ENCODE peak calls at places on chromosomes 13 and 19, in four cellular contexts. K is CD4-positive, alpha-beta T cell; C is tibial nerve; X is left ventricle myocardium inferior. O is an unnamed sample.

GRCh38 chr19:52248256-52248655 is 21.1 kb upstream of the ZNF766 start:
- DNase-seq in K (peak), C (peak), X (peak), O (peak)

GRCh38 chr19:6381030-6381750 is 5.5 kb upstream of the PSPN start:
- DNase-seq in C (no peak), X (no peak), K (no peak), O (no peak)

GRCh38 chr13:20350819-20351218 is 118.7 kb upstream of the GJB6 start:
- DNase-seq in K (no peak), C (no peak), X (no peak), O (no peak)

GRCh38 chr13:87677334-87678234 is 6.4 kb downstream of the SLITRK5 start:
- DNase-seq in K (no peak), X (no peak), C (no peak), O (no peak)

GRCh38 chr13:20118268-20119140 is 42.3 kb downstream of the GJA3 start:
- DNase-seq in K (peak), C (no peak), X (peak), O (no peak)

GRCh38 chr13:101116826-101117225 is 299.5 kb downstream of the NALCN start:
- DNase-seq in X (no peak), C (no peak), K (no peak), O (no peak)

GRCh38 chr19:34364462-34364829 is 550 bp upstream of the GPI start:
- DNase-seq in K (no peak), X (no peak), C (no peak), O (no peak)

GRCh38 chr13:70088926-70089325 is 18.7 kb upstream of the ATXN8OS start:
- DNase-seq in X (no peak), C (no peak), K (no peak), O (no peak)

GRCh38 chr19:459724-460511 is 915 bp downstream of the SHC2 start:
- DNase-seq in K (no peak), X (peak), C (peak), O (no peak)

GRCh38 chr13:74661851-74662250 is 527.6 kb upstream of the KLF12 start:
- DNase-seq in K (no peak), X (no peak), C (no peak), O (no peak)

GRCh38 chr13:79833972-79834371 is 353.0 kb downstream of the NDFIP2 start:
- DNase-seq in C (no peak), K (no peak), X (no peak), O (peak)

GRCh38 chr13:23411220-23411619 is 22.3 kb downstream of the SACS start:
- DNase-seq in K (no peak), C (no peak), X (no peak), O (no peak)

GRCh38 chr19:17909017-17909732 is 23.6 kb upstream of the CCDC124 start:
- DNase-seq in K (no peak), C (no peak), X (no peak), O (no peak)

GRCh38 chr13:46654956-46655726 is 102.2 kb downstream of the LRCH1 start:
- DNase-seq in K (no peak), X (no peak), C (no peak), O (no peak)

GRCh38 chr19:16154557-16154956 is 11.1 kb downstream of the HSH2D start:
- DNase-seq in C (no peak), X (no peak), K (no peak), O (no peak)

GRCh38 chr13:24251525-24251924 is 57.9 kb upstream of the C1QTNF9 start:
- DNase-seq in X (no peak), C (no peak), K (peak), O (no peak)

GRCh38 chr13:99617474-99618255 is 116.4 kb downstream of the TM9SF2 start:
- DNase-seq in X (no peak), C (peak), K (no peak), O (peak)

GRCh38 chr13:98279473-98280175 is 102.6 kb upstream of the RNF113B start:
- DNase-seq in C (no peak), X (no peak), K (no peak), O (no peak)

GRCh38 chr13:35818577-35819165 is 312.5 kb downstream of the DCLK1 start:
- DNase-seq in K (no peak), C (no peak), X (no peak), O (peak)

GRCh38 chr19:7516281-7516862 is 469 bp downstream of the ZNF358 start:
- DNase-seq in X (no peak), C (no peak), K (no peak), O (no peak)

GRCh38 chr13:42354246-42355117 is 82.5 kb downstream of the AKAP11 start:
- DNase-seq in K (peak), X (no peak), C (no peak), O (no peak)

GRCh38 chr13:98856983-98857382 is 104.5 kb upstream of the SLC15A1 start:
- DNase-seq in C (no peak), K (no peak), X (no peak), O (no peak)

GRCh38 chr13:97559030-97559429 is 125.1 kb downstream of the RAP2A start:
- DNase-seq in X (no peak), K (no peak), C (no peak), O (no peak)

GRCh38 chr13:73891805-73892204 is 242.4 kb downstream of the KLF12 start:
- DNase-seq in C (no peak), K (no peak), X (no peak), O (no peak)

GRCh38 chr19:36215276-36216171 is 618 bp downstream of the ZNF146 start:
- DNase-seq in K (no peak), C (no peak), X (no peak), O (peak)

GRCh38 chr13:67228909-67229308 is 1.2 kb downstream of the PCDH9 start:
- DNase-seq in C (no peak), K (no peak), X (no peak), O (no peak)

GRCh38 chr19:48638831-48639381 is 1.7 kb upstream of the DBP start:
- DNase-seq in C (no peak), K (no peak), X (no peak), O (no peak)

GRCh38 chr19:13692096-13692495 is 72.2 kb upstream of the MRI1 start:
- DNase-seq in K (no peak), X (no peak), C (no peak), O (no peak)

GRCh38 chr13:22454586-22454985 is 726.2 kb upstream of the SGCG start:
- DNase-seq in X (no peak), C (no peak), K (no peak), O (no peak)

GRCh38 chr19:18280247-18281081 is 958 bp downstream of the JUND start:
- DNase-seq in C (peak), K (peak), X (peak), O (peak)

GRCh38 chr13:83372786-83373185 is 509.5 kb downstream of the SLITRK1 start:
- DNase-seq in C (no peak), X (no peak), K (no peak), O (no peak)

GRCh38 chr19:30718728-30719127 is 346.5 kb downstream of the ZNF536 start:
- DNase-seq in C (no peak), X (no peak), K (no peak), O (no peak)

GRCh38 chr13:94711561-94712286 is 621 bp downstream of the SOX21 start:
- DNase-seq in X (no peak), K (no peak), C (no peak), O (no peak)

GRCh38 chr13:30572859-30573275 is 44.9 kb upstream of the USPL1 start:
- DNase-seq in C (no peak), X (no peak), K (no peak), O (no peak)
- TF ChIP-seq CTCF in C (peak), X (peak), K (peak), O (peak)

DNA sequence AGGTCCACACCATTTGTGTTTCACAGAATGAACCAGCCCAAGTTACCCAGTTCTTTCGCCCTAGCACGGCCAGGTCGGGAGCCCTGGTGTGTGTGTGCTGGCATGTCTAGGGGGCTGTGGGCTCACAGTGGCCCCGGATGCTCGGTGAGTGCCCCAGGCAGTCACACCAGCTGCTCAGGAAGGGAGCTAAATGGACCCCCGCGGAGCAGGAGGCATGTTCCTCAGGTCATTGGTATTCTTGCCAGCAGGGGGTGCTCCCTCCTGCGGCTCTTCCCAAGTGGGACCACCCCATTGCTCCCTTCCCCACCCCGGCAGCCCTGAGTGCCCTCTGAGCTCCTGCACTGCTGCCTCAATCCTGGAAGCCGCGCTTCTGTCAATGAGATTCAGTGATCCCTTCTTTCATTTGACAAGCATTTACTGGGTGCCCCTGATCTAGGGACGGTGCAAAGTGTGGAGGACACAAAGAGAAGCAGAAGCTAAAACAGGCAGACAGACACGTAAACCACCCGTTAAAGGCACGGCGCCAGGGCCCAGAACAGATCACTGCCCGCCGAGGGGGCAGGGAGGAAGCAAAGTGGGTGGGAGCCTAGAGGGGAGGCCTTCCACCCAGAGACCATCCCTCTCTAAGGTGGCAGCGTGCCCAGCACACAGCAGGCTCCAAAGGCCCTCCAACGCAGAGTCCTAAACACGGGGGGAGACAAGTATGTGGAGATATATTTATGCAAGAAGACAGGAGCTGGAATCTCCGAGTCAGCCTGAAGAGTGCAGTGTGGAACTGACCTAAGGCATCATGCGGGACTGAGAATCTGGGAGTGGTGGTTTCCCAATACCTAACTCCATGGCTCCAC is 5.2 kb upstream of the ADPRHL1 start:
- DNase-seq in C (no peak), X (no peak), K (no peak), O (no peak)
- TF ChIP-seq CTCF in C (peak), X (peak), K (peak), O (peak)

GRCh38 chr13:48828962-48829405 is 146.7 kb upstream of the FNDC3A start:
- DNase-seq in K (no peak), C (no peak), X (no peak), O (no peak)

GRCh38 chr13:48829536-48829935 is 146.2 kb upstream of the FNDC3A start:
- DNase-seq in K (no peak), C (no peak), X (no peak), O (no peak)

GRCh38 chr13:48827709-48828108 is 148.0 kb upstream of the FNDC3A start:
- DNase-seq in C (no peak), K (no peak), X (no peak), O (no peak)

GRCh38 chr13:48831248-48831647 is 144.5 kb upstream of the FNDC3A start:
- DNase-seq in K (no peak), C (no peak), X (no peak), O (no peak)

DNA sequence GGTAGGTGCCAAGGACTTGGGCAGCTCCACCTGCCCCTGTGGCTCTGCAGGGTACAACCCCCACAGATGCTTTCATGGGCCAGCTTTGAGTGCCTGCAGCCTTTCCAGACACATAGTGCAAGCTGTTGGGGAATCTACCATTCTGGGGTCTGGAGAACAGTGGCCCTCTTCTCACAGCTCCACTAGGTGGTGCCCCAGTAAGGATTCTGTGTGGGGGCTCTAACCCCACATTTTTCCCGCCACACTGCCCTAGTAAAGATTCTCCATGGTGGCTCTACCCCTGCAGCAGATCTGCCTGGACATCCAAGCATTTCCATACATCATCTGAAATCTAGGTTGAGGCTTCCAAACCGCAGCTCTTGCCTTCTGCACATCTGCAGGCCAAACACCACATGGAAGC is 149.7 kb upstream of the FNDC3A start:
- DNase-seq in X (no peak), C (no peak), K (no peak), O (no peak)
- TF ChIP-seq CTCF in X (no peak), C (no peak), K (no peak), O (no peak)

GRCh38 chr19:44892932-44893331 is 1.9 kb downstream of the TOMM40 start:
- DNase-seq in C (no peak), X (no peak), K (no peak), O (no peak)

GRCh38 chr19:44890366-44891015 is 563 bp upstream of the TOMM40 start:
- DNase-seq in K (no peak), C (no peak), X (no peak), O (peak)

GRCh38 chr19:44893704-44894103 is 2.6 kb downstream of the TOMM40 start:
- DNase-seq in C (no peak), X (no peak), K (no peak), O (no peak)

GRCh38 chr19:44889830-44890365 is 1.2 kb upstream of the TOMM40 start:
- DNase-seq in K (no peak), C (no peak), X (no peak), O (no peak)

GRCh38 chr19:44891016-44891882 is at the start of gene TOMM40:
- DNase-seq in C (peak), X (peak), K (peak), O (peak)
- TF ChIP-seq CTCF in C (peak), X (peak), K (no peak), O (no peak)

DNA sequence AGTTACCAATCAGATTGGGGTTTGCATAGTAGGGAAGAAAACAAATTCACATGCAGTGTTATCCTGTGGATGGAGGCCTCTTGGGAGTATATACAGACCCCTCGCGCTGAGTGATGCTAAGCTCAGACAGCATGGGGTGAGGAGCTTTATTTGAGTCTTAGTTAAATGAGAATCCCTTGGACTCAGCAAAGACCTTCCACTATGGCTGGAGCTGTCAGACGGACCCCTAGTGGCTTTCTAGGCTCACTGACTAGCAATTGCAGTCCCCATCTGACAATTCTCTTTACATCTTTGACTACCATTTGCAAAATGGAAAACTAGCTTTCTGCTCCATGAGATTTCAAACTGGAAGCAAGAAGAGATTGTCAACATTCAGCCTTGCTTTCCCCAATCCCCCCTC is 90.4 kb downstream of the STOML3 start:
- DNase-seq in K (no peak), X (no peak), C (no peak), O (no peak)
- TF ChIP-seq CTCF in K (no peak), X (no peak), C (no peak), O (no peak)